ENCODE peak calls at places on chromosomes 6 and 20, in seven cellular contexts. D, V, H, F, X, M and Q are unnamed samples.

GRCh38 chr6:124522335-124522734 is 439.9 kb upstream of the RNF217 start:
- DNase-seq in M (no peak), F (no peak), H (no peak), D (no peak), V (no peak), X (no peak), Q (no peak)

GRCh38 chr20:19019734-19020364 is 192.6 kb upstream of the SLC24A3 start:
- DNase-seq in M (no peak), V (no peak), X (no peak), F (no peak), D (no peak), H (no peak), Q (no peak)

GRCh38 chr6:25454141-25454540 is 175.0 kb downstream of the CARMIL1 start:
- DNase-seq in F (no peak), V (no peak), D (no peak), H (no peak), M (no peak), X (no peak), Q (no peak)

GRCh38 chr6:84764332-84765049 is at the start of gene TBX18:
- DNase-seq in V (peak; percentile 99), M (peak; percentile 87), F (peak; percentile 93), X (peak; percentile 98), H (peak; percentile 91), D (peak; percentile 96), Q (peak; percentile 76)

GRCh38 chr6:11851405-11851804 is 72.8 kb upstream of the ADTRP start:
- DNase-seq in M (no peak), H (no peak), V (no peak), F (no peak), X (no peak), D (no peak), Q (no peak)

GRCh38 chr20:10200329-10200728 is 18.3 kb upstream of the SNAP25 start:
- DNase-seq in V (no peak), X (no peak), F (no peak), D (no peak), H (no peak), M (no peak), Q (no peak)

GRCh38 chr6:37168163-37168758 is 1.7 kb upstream of the PIM1 start:
- DNase-seq in V (no peak), F (no peak), X (no peak), H (no peak), M (no peak), D (no peak), Q (no peak)

GRCh38 chr6:144678844-144679243 is 393.7 kb downstream of the UTRN start:
- DNase-seq in M (no peak), D (no peak), V (no peak), X (no peak), H (no peak), F (no peak), Q (no peak)

GRCh38 chr6:13425971-13426931 is 61.1 kb downstream of the GFOD1 start:
- DNase-seq in H (no peak), D (no peak), X (no peak), M (no peak), V (no peak), F (peak; percentile 66), Q (no peak)

GRCh38 chr6:64325093-64325492 is 689.5 kb downstream of the PHF3 start:
- DNase-seq in F (no peak), X (no peak), D (no peak), H (no peak), V (no peak), M (no peak), Q (no peak)

GRCh38 chr6:10837009-10837691 is 1.2 kb downstream of the MAK start:
- DNase-seq in D (peak; percentile 38), H (peak; percentile 28), M (peak; percentile 49), X (peak; percentile 78), F (no peak), V (no peak), Q (peak; percentile 43)

GRCh38 chr6:156752666-156753301 is 24.4 kb upstream of the ARID1B start:
- DNase-seq in M (peak; percentile 87), F (no peak), H (no peak), X (peak; percentile 26), V (no peak), D (no peak), Q (peak; percentile 51)
- TF ChIP-seq CTCF in M (peak; percentile 34), F (peak; percentile 20), H (peak; percentile 12), X (peak; percentile 59), V (peak; percentile 21), D (no peak), Q (no peak)

DNA sequence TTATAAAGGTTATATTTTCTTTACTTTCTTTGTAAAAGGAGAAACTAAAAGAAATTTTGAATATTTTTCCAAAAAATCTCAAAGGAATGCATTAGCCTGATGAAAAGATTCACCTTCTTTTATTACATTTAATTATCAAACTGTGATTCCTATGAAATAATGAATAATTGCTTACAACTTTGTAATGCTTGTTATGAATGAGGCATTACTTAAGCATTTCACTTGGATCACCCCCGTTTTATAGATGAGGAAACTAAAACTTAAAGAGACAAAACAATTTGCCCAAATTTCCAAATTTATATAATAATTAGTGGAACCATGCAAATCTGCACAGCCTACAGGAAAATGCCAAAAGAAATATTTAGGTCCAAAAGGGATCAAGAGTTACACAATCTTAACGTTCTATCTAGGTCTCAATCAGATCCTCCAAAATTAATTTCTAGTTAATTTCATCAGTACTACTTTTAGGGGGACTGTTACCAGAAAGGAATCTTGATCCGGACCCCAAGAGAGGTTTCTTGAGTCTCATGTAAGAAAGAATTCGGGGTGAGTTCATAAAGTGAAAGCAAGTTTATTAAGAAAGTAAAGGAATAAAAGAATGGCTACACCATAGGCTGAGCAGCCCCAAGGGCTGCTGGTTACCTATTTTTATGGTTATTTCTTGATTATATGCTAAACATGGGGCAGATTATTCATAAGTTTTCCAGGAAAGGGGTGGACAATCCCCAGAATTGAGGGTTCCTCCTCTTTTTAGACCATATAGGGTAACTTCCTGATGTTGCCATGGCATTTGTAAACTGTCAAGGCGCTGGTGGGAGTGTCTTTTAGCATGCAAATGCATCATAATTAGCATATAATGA is 288.0 kb downstream of the ADGB start:
- DNase-seq in X (no peak), M (no peak), D (no peak), V (no peak), H (no peak), F (no peak), Q (no peak)
- H3K4me3 ChIP-seq in X (no peak overlapping the region), M (no peak overlapping the region), D (no peak overlapping the region), V (no peak overlapping the region), H (no peak overlapping the region), F (no peak overlapping the region), Q (no peak overlapping the region)

GRCh38 chr6:157139054-157139708 is 184.1 kb downstream of the TMEM242 start:
- DNase-seq in M (no peak), H (no peak), F (no peak), V (no peak), X (peak; percentile 55), D (no peak), Q (no peak)
- TF ChIP-seq CTCF in M (no peak), H (peak; percentile 35), F (peak; percentile 36), V (peak; percentile 45), X (peak; percentile 70), D (no peak), Q (no peak)

GRCh38 chr6:98823428-98823827 is 10.9 kb upstream of the POU3F2 start:
- DNase-seq in F (no peak), H (no peak), X (no peak), D (no peak), M (no peak), V (no peak), Q (no peak)

GRCh38 chr6:98825602-98826230 is 8.7 kb upstream of the POU3F2 start:
- DNase-seq in F (no peak), X (no peak), M (no peak), D (no peak), V (no peak), H (no peak), Q (no peak)

GRCh38 chr6:98824907-98825601 is 9.3 kb upstream of the POU3F2 start:
- DNase-seq in H (no peak), V (no peak), M (no peak), D (no peak), X (no peak), F (no peak), Q (no peak)

GRCh38 chr6:98823845-98824162 is 10.6 kb upstream of the POU3F2 start:
- DNase-seq in V (no peak), D (no peak), H (no peak), M (no peak), X (no peak), F (no peak), Q (no peak)

DNA sequence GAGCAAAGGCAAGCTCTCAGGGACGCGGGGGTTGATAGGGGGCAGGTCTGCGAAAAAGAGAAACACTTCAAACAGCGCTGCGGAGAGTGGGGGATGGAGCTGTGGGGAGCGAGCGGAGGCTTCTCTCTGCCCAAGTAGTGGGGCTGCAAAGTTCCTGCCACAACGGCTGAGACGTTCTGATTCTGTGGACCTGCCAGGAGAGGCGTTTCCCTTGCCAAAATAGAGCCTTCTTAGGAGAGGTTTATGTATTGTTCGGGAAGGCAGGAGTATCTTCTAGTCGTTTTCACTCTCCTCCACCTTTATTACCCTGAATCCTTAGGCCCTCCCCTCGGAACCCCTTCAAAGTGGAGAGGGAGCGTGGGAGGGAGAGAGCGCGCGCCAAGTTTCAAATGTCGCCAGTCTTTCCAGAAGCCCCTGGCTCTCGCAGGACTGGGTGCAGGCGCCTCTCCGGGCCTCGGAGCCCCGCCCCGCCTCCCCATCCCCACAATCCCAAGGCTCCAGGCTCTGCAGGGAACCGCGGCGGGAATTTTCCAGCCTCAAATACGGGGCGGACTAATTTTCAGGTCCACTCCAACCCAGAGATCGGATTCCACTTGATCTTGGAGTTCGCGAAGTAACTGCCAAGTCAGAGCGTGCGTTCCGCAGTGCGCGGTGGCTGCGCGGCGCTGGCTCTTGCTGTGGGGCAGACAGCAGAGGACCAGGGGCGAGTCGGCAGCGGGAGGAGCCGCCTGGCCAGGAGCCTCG is 10.0 kb upstream of the POU3F2 start:
- DNase-seq in D (no peak), F (no peak), H (no peak), X (peak; percentile 28), V (no peak), M (no peak), Q (no peak)
- H3K4me3 ChIP-seq in D (no peak overlapping the region), F (peak overlapping the region; percentile 48), H (no peak overlapping the region), X (peak overlapping the region; percentile 43), V (no peak overlapping the region), M (no peak overlapping the region), Q (no peak overlapping the region)

DNA sequence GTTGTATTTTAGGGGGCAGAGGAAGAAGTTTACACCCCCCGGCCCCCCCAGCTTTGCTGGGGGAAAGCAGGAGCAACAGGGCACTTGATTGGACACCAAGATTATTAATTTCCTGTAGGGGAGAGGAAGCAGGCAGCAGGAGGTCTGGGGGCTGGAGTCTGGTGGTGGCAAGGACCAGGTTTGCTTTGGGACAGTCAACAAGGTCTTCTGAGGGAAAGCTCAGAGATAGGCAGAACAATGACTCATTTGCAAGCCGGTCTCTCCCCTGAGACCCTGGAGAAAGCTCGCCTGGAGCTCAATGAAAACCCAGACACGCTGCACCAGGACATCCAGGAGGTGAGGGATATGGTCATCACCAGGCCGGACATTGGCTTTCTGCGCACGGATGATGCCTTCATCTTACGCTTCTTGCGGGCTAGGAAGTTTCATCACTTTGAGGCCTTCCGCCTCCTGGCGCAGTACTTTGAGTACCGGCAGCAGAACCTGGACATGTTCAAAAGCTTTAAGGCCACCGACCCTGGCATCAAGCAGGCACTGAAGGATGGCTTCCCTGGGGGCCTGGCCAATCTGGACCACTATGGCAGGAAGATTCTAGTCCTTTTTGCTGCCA is 1.6 kb downstream of the CLVS2 start:
- DNase-seq in D (no peak), V (no peak), F (no peak), M (no peak), X (no peak), H (no peak), Q (no peak)
- TF ChIP-seq CTCF in D (no peak), V (no peak), F (no peak), M (no peak), X (no peak), H (no peak), Q (no peak)